ENCODE peak calls at places on chromosomes 11 and 22, in eight cellular contexts. S, J, M, U, W, F, N and V are unnamed samples.

GRCh38 chr22:22754961-22755777 is 110.8 kb downstream of the GGTLC2 start:
- DNase-seq in M (no peak), J (no peak), F (no peak), N (no peak), U (no peak), S (no peak), W (no peak), V (no peak)

GRCh38 chr11:77106321-77106720 is 3.7 kb downstream of the OMP start:
- DNase-seq in F (no peak), U (no peak), N (peak), M (no peak), S (no peak), J (no peak), W (no peak), V (no peak)

GRCh38 chr11:69292221-69292648 is 1.7 kb upstream of the MYEOV start:
- DNase-seq in W (no peak), M (peak), F (no peak), J (no peak), N (no peak), S (no peak), U (peak), V (no peak)

GRCh38 chr11:128862913-128863660 is 4.0 kb downstream of the KCNJ1 start:
- DNase-seq in W (no peak), U (no peak), S (no peak), F (no peak), M (no peak), N (no peak), J (peak), V (peak)

GRCh38 chr11:127943763-127944162 is 643.6 kb downstream of the ETS1 start:
- DNase-seq in M (no peak), U (no peak), J (no peak), S (no peak), N (no peak), W (no peak), F (no peak), V (no peak)

GRCh38 chr11:85643255-85643654 is 4.5 kb upstream of the TMEM126A start:
- DNase-seq in S (peak), U (no peak), J (peak), M (no peak), N (no peak), F (peak), W (no peak), V (no peak)

GRCh38 chr11:126647735-126648134 is 292.2 kb downstream of the ST3GAL4 start:
- DNase-seq in S (no peak), M (no peak), F (peak), N (no peak), J (peak), W (no peak), U (peak), V (peak)

GRCh38 chr22:23915230-23915754 is 21.1 kb downstream of the MIF start:
- DNase-seq in J (no peak), S (no peak), M (no peak), W (no peak), U (no peak), N (peak), F (no peak), V (no peak)

GRCh38 chr11:113647856-113648255 is 58.3 kb downstream of the TMPRSS5 start:
- DNase-seq in U (no peak), W (no peak), S (no peak), J (no peak), N (no peak), M (no peak), F (no peak), V (no peak)

GRCh38 chr11:67289651-67290479 is 762 bp downstream of the ANKRD13D start:
- DNase-seq in U (peak), W (no peak), N (no peak), J (no peak), S (peak), F (no peak), M (peak), V (no peak)

GRCh38 chr11:66619080-66619554 is 2.7 kb downstream of the RBM14 start:
- DNase-seq in N (no peak), J (no peak), S (no peak), U (peak), W (no peak), F (peak), M (no peak), V (no peak)

GRCh38 chr11:473415-473814 is 23.3 kb downstream of the PTDSS2 start:
- DNase-seq in S (no peak), W (no peak), J (no peak), M (no peak), U (no peak), N (no peak), F (no peak), V (no peak)

GRCh38 chr22:17924735-17925727 is 99.3 kb downstream of the MICAL3 start:
- DNase-seq in F (no peak), W (no peak), U (no peak), J (no peak), S (no peak), N (no peak), M (no peak), V (no peak)

GRCh38 chr11:3641701-3642070 is at the start of gene ART5:
- DNase-seq in N (no peak), U (no peak), M (no peak), W (no peak), F (no peak), J (no peak), S (no peak), V (no peak)

GRCh38 chr11:121063728-121064127 is 37.3 kb upstream of the TECTA start:
- DNase-seq in J (no peak), S (no peak), W (peak), M (no peak), F (no peak), N (no peak), U (peak), V (no peak)

GRCh38 chr11:28105869-28106268 is 2.1 kb downstream of the KIF18A start:
- DNase-seq in J (no peak), S (no peak), W (no peak), M (no peak), N (no peak), U (peak), F (no peak), V (no peak)

GRCh38 chr11:76232026-76232665 is 25.8 kb upstream of the WNT11 start:
- DNase-seq in M (no peak), W (no peak), N (no peak), S (no peak), F (no peak), J (no peak), U (no peak), V (no peak)

GRCh38 chr11:5285703-5286102 is 16.0 kb upstream of the HBE1 start:
- DNase-seq in J (no peak), S (no peak), N (no peak), W (no peak), F (no peak), U (no peak), M (no peak), V (no peak)

GRCh38 chr11:27545946-27546345 is 39.4 kb upstream of the LIN7C start:
- DNase-seq in F (no peak), J (no peak), S (no peak), N (no peak), W (no peak), U (no peak), M (no peak), V (no peak)

GRCh38 chr11:95301497-95301896 is 70.5 kb upstream of the SESN3 start:
- DNase-seq in F (peak), S (no peak), U (no peak), J (no peak), M (peak), N (peak), W (no peak), V (no peak)

GRCh38 chr11:34332524-34332923 is 25.3 kb downstream of the ABTB2 start:
- DNase-seq in U (no peak), W (peak), M (no peak), J (no peak), S (no peak), F (no peak), N (no peak), V (no peak)

GRCh38 chr22:37043828-37044538 is 7.6 kb upstream of the KCTD17 start:
- DNase-seq in W (peak), J (no peak), N (peak), F (no peak), M (peak), S (peak), U (peak), V (no peak)

GRCh38 chr11:97432926-97433325 is 1043.1 kb downstream of the JRKL start:
- DNase-seq in M (no peak), F (no peak), W (no peak), J (no peak), U (no peak), N (no peak), S (no peak), V (no peak)

GRCh38 chr11:1619449-1619848 is 2.5 kb downstream of the KRTAP5-4 start:
- DNase-seq in S (no peak), N (no peak), U (no peak), M (no peak), J (no peak), W (no peak), F (no peak), V (no peak)

GRCh38 chr11:1623716-1624115 is 1.8 kb upstream of the KRTAP5-4 start:
- DNase-seq in M (no peak), F (no peak), S (no peak), W (no peak), N (no peak), U (no peak), J (no peak), V (no peak)

GRCh38 chr11:1625541-1625940 is 3.6 kb upstream of the KRTAP5-4 start:
- DNase-seq in S (no peak), F (no peak), M (no peak), W (no peak), J (no peak), U (no peak), N (no peak), V (no peak)

GRCh38 chr11:1624621-1625020 is 2.7 kb upstream of the KRTAP5-4 start:
- DNase-seq in W (no peak), J (no peak), M (no peak), N (no peak), S (no peak), U (no peak), F (no peak), V (no peak)

DNA sequence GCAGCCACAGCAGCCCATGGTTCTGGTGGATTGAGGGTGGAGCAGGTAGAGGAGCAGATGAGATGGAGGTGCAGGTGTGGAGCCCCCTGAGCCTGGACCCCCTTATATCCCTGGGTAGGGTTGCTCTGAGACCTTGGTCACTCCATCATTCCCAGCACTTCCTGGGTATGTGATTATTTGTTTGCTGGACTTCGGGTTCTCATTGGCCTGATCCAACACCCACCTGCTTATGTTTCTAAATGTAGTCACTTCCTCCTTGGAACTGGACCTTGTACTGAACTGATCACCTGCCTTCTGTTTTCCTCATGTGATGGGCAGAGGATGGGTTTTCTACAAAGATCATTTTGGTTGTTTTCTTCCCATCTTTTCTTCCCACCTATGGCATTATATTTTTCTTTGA is at the start of gene KRTAP5-4:
- DNase-seq in S (no peak), F (no peak), U (no peak), W (no peak), N (no peak), J (no peak), M (no peak), V (no peak)
- TF ChIP-seq CTCF in S (no peak), F (no peak), U (no peak), W (no peak), N (no peak), J (no peak), M (no peak), V (no peak)

DNA sequence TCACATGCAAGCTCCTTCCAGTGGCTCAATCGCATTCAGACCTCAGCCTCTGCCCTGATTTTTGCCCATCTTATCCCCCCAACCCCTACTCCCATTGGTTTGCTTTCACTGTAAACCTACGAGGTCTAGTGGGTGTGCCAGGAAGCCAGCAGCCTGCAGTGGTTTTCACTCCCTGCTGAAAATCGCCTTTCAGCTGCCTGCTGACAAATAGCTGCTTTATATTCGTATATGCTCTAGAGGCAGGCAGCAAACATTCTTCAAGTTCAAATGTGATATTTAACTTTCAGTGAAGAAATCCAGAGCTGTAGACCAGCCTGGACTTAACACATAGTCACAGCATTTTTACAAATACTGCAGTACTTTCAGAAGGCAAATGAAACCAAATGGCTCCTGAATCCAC is 92.8 kb upstream of the APOA1 start:
- DNase-seq in W (peak), S (no peak), N (no peak), J (no peak), M (no peak), F (no peak), U (no peak), V (no peak)
- H3K4me3 ChIP-seq in W (no peak), S (peak), N (no peak), J (no peak), M (peak), F (no peak), U (no peak), V (no peak)

GRCh38 chr11:32288276-32288675 is 147.1 kb downstream of the WT1 start:
- DNase-seq in F (no peak), J (no peak), N (no peak), S (no peak), W (no peak), U (peak), M (no peak), V (no peak)

GRCh38 chr11:32290783-32291182 is 144.6 kb downstream of the WT1 start:
- DNase-seq in S (no peak), M (no peak), F (no peak), U (no peak), N (no peak), W (peak), J (no peak), V (no peak)

DNA sequence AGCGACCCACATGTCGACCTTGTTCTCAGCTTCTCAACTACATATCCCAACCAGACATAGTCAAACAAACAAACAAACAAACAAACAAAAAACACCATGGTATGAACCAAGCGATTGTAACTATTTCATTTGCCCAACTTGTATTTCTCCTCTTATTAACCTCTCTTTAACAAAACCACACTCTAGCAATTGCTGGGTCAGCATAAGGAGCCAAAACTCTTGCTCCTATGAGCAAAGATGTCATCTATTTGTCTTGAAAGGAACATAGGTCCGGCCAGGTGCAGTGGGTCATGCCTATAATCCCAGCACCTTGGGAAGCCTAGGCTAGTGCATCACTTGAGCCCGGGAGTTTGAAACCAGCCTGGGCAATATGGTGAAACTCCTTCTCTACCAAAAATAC is 145.6 kb downstream of the WT1 start:
- DNase-seq in F (no peak), S (no peak), J (no peak), M (no peak), W (no peak), U (no peak), N (no peak), V (no peak)
- TF ChIP-seq CTCF in F (no peak), S (no peak), J (no peak), M (no peak), W (no peak), U (no peak), N (no peak), V (no peak)

GRCh38 chr11:45100338-45100737 is 46.1 kb upstream of the PRDM11 start:
- DNase-seq in U (peak), S (no peak), F (no peak), M (no peak), J (no peak), N (no peak), W (no peak), V (no peak)
- H3K4me3 ChIP-seq in U (no peak), S (no peak), F (no peak), M (no peak), J (no peak), N (no peak), W (no peak), V (no peak)

GRCh38 chr22:19723990-19724827 is 870 bp downstream of the GP1BB start:
- DNase-seq in W (peak), M (no peak), U (peak), S (no peak), N (no peak), F (no peak), J (no peak), V (no peak)
- TF ChIP-seq CTCF in W (peak), M (no peak), U (no peak), S (peak), N (no peak), F (peak), J (no peak), V (no peak)

GRCh38 chr11:106159846-106160245 is 82.4 kb downstream of the AASDHPPT start:
- DNase-seq in M (no peak), N (no peak), J (peak), S (no peak), U (no peak), W (no peak), F (no peak), V (no peak)
- H3K4me3 ChIP-seq in M (no peak), N (no peak), J (no peak), S (no peak), U (no peak), W (no peak), F (no peak), V (no peak)

GRCh38 chr11:18844753-18845367 is 53.3 kb upstream of the PTPN5 start:
- DNase-seq in S (no peak), F (peak), N (no peak), U (peak), W (peak), J (no peak), M (no peak), V (no peak)
- TF ChIP-seq CTCF in S (peak), F (peak), N (peak), U (peak), W (peak), J (peak), M (peak), V (peak)

DNA sequence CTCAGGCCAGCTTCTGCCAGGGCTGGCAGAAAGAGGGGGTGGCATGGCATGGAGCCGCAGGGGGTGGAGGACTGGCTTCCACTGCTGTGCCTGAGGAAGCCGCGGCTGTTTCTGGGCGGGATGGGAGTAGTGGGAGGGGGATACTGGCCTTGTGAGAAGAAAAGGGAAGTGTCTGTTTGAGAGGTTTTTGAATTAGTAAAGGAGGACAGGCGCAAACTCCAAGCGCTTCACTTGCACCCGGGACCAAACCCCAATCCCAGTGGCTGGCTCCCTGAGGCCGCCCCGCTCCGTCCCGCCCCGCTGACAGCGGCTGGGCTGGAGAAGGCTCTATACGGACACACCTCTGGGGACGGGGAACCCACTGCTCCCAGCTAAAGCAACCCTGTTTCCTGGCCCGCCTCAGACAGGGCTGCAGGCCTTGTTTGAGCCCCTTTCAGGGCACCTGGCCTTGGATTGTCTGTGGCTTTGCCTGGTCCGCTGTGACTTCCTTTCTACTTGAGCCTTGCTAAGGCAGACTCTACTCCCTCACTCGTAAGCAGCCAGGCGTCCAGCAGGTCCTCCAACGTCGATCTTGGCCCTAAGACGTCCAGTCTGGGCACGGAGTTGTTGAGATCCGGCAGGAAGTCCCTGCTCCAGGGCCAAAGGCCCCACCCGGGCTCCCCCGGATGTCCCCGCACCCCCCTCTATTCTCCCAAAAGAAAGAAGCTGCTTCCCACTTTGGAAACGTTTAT is 2.2 kb downstream of the APOA1 start:
- DNase-seq in W (no peak), S (no peak), N (no peak), F (no peak), U (no peak), M (no peak), J (no peak), V (no peak)
- H3K4me3 ChIP-seq in W (peak), S (peak), N (no peak), F (no peak), U (peak), M (peak), J (peak), V (peak)

GRCh38 chr22:42116848-42117424 is 13.7 kb downstream of the CYP2D6 start:
- DNase-seq in M (peak), U (no peak), F (peak), S (no peak), J (no peak), W (no peak), N (no peak), V (no peak)
- TF ChIP-seq CTCF in M (no peak), U (no peak), F (peak), S (no peak), J (no peak), W (peak), N (no peak), V (no peak)